ENCODE peak calls at places on chromosomes 2 and 18, in four cellular contexts. One of them, this sample, is unnamed.
A peak's percentile ranks its signal among the peaks of the same experiment; 100 is the strongest.

GRCh38 chr2:7725132-7725849 is 808.1 kb downstream of the RNF144A start:
- DNase-seq in PC-3: peak; percentile 28
- DNase-seq in uterus: peak; percentile 19
- DNase-seq in transverse colon: no peak
- DNase-seq in this sample: no peak

GRCh38 chr2:9152975-9153402 is 53.6 kb upstream of the ASAP2 start:
- DNase-seq in PC-3: no peak
- DNase-seq in uterus: no peak
- DNase-seq in transverse colon: no peak
- DNase-seq in this sample: no peak

GRCh38 chr18:58590231-58590630 is 38.7 kb downstream of the ALPK2 start:
- DNase-seq in PC-3: no peak
- DNase-seq in uterus: peak; percentile 56
- DNase-seq in transverse colon: no peak
- DNase-seq in this sample: no peak

GRCh38 chr2:238593678-238594077 is 167.0 kb downstream of the ASB1 start:
- DNase-seq in PC-3: no peak
- DNase-seq in uterus: no peak
- DNase-seq in transverse colon: no peak
- DNase-seq in this sample: no peak

GRCh38 chr18:292271-292670 is 24.4 kb upstream of the THOC1 start:
- DNase-seq in PC-3: no peak
- DNase-seq in uterus: no peak
- DNase-seq in transverse colon: no peak
- DNase-seq in this sample: no peak

GRCh38 chr2:106944220-106944619 is 58.3 kb upstream of the ST6GAL2 start:
- DNase-seq in PC-3: peak; percentile 45
- DNase-seq in uterus: no peak
- DNase-seq in transverse colon: no peak
- DNase-seq in this sample: no peak

GRCh38 chr2:26687328-26687727 is 5.2 kb upstream of the KCNK3 start:
- DNase-seq in PC-3: no peak
- DNase-seq in uterus: no peak
- DNase-seq in transverse colon: no peak
- DNase-seq in this sample: no peak

GRCh38 chr2:120435671-120436459 is 89.9 kb downstream of the INHBB start:
- DNase-seq in PC-3: no peak
- DNase-seq in uterus: no peak
- DNase-seq in transverse colon: no peak
- DNase-seq in this sample: no peak

GRCh38 chr2:206477296-206477695 is 34.0 kb downstream of the ADAM23 start:
- DNase-seq in PC-3: no peak
- DNase-seq in uterus: no peak
- DNase-seq in transverse colon: no peak
- DNase-seq in this sample: no peak

GRCh38 chr2:169081551-169081950 is 12.2 kb downstream of the DHRS9 start:
- DNase-seq in PC-3: no peak
- DNase-seq in uterus: no peak
- DNase-seq in transverse colon: no peak
- DNase-seq in this sample: no peak

GRCh38 chr2:195363496-195363895 is 293.5 kb upstream of the SLC39A10 start:
- DNase-seq in PC-3: peak; percentile 69
- DNase-seq in uterus: no peak
- DNase-seq in transverse colon: no peak
- DNase-seq in this sample: no peak

GRCh38 chr18:23853448-23854210 is 160.9 kb upstream of the TTC39C start:
- DNase-seq in PC-3: no peak
- DNase-seq in uterus: no peak
- DNase-seq in transverse colon: no peak
- DNase-seq in this sample: no peak

GRCh38 chr2:105578166-105578565 is 166.5 kb upstream of the NCK2 start:
- DNase-seq in PC-3: no peak
- DNase-seq in uterus: no peak
- DNase-seq in transverse colon: peak; percentile 27
- DNase-seq in this sample: no peak

GRCh38 chr2:161358838-161359237 is 50.6 kb downstream of the PSMD14 start:
- DNase-seq in PC-3: no peak
- DNase-seq in uterus: no peak
- DNase-seq in transverse colon: no peak
- DNase-seq in this sample: no peak

GRCh38 chr2:212367431-212367830 is 171.2 kb downstream of the ERBB4 start:
- DNase-seq in PC-3: no peak
- DNase-seq in uterus: no peak
- DNase-seq in transverse colon: no peak
- DNase-seq in this sample: no peak

GRCh38 chr2:240926516-240927389 is 20.6 kb downstream of the CROCC2 start:
- DNase-seq in PC-3: no peak
- DNase-seq in uterus: peak; percentile 9
- DNase-seq in transverse colon: peak; percentile 8
- DNase-seq in this sample: peak; percentile 25

GRCh38 chr2:96325038-96325883 is at the start of gene ITPRIPL1:
- DNase-seq in PC-3: no peak
- DNase-seq in uterus: no peak
- DNase-seq in transverse colon: peak; percentile 24
- DNase-seq in this sample: no peak
- H3K27ac ChIP-seq in PC-3: no peak within 1 kb of the TSS
- H3K27ac ChIP-seq in uterus: peak within 1 kb of the TSS; percentile 25
- H3K27ac ChIP-seq in transverse colon: peak within 1 kb of the TSS; percentile 54
- H3K27ac ChIP-seq in this sample: peak within 1 kb of the TSS; percentile 67

GRCh38 chr18:29164993-29165599 is 988.2 kb upstream of the CDH2 start:
- DNase-seq in PC-3: peak; percentile 95
- DNase-seq in uterus: no peak
- DNase-seq in transverse colon: no peak
- DNase-seq in this sample: no peak
- H3K27ac ChIP-seq in PC-3: peak overlapping the region; percentile 85
- H3K27ac ChIP-seq in uterus: peak overlapping the region; percentile 45
- H3K27ac ChIP-seq in transverse colon: no peak overlapping the region
- H3K27ac ChIP-seq in this sample: peak overlapping the region; percentile 61

GRCh38 chr2:38514603-38515154 is 88.0 kb downstream of the HNRNPLL start:
- DNase-seq in PC-3: peak; percentile 42
- DNase-seq in uterus: peak; percentile 47
- DNase-seq in transverse colon: no peak
- DNase-seq in this sample: no peak
- H3K27ac ChIP-seq in PC-3: peak overlapping the region; percentile 84
- H3K27ac ChIP-seq in uterus: peak overlapping the region; percentile 88
- H3K27ac ChIP-seq in transverse colon: peak overlapping the region; percentile 85
- H3K27ac ChIP-seq in this sample: peak overlapping the region; percentile 72

DNA sequence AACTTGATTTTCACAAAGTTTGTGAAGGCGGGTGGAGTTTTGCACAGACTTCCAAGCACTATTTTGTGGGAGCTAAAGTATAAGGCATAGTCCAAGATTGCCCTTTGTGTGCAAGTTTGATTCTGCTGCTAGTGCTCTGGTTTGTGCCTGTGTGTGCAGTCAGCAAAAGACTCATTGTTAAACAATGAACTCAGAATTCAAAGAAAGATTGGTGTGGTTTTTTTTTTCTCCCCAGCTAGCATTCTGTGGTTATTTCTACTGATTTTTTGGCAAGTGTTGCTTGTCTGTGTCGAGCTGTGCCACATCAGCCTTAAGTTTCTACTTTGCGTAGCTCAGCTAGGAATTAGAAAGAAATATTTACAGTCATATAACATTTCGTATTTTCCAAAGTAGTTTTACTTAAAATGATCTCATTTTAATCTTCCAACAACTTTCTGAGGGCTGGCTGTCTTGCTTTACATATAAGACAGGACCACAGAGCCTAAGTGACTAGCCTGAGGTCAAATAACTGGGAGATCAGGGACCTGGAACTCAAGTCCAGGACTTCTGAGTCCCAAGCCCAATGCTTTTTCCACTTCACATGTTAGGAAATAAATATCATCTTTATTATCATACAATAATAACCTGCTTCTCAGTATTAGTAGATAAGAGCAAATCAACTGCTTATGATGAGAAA is 69.8 kb downstream of the BABAM2 start:
- DNase-seq in PC-3: peak; percentile 81
- DNase-seq in uterus: no peak
- DNase-seq in transverse colon: no peak
- DNase-seq in this sample: no peak
- H3K27ac ChIP-seq in PC-3: peak overlapping the region; percentile 50
- H3K27ac ChIP-seq in uterus: peak overlapping the region; percentile 43
- H3K27ac ChIP-seq in transverse colon: no peak overlapping the region
- H3K27ac ChIP-seq in this sample: no peak overlapping the region

GRCh38 chr2:157625311-157625710 is 3.4 kb downstream of the ACVR1C start:
- DNase-seq in PC-3: no peak
- DNase-seq in uterus: no peak
- DNase-seq in transverse colon: no peak
- DNase-seq in this sample: no peak

GRCh38 chr2:157627594-157628281 is 926 bp downstream of the ACVR1C start:
- DNase-seq in PC-3: peak; percentile 16
- DNase-seq in uterus: no peak
- DNase-seq in transverse colon: peak; percentile 82
- DNase-seq in this sample: no peak

GRCh38 chr2:157628532-157629415 is at the start of gene ACVR1C:
- DNase-seq in PC-3: peak; percentile 65
- DNase-seq in uterus: peak; percentile 15
- DNase-seq in transverse colon: peak; percentile 90
- DNase-seq in this sample: peak; percentile 46

DNA sequence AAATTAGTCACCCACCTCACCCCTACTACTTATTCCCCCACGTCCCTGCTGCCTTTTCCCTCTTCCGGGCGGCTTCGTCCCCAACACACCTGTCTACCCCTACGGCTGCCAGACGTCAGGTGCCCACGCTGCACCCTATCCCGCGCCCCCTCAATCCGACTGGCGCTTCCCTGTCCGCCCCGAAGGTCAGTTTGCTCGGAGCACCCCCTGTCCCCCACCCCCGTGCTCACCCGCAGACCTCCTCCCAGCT is 457 bp downstream of the ACVR1C start:
- DNase-seq in PC-3: no peak
- DNase-seq in uterus: no peak
- DNase-seq in transverse colon: peak; percentile 32
- DNase-seq in this sample: no peak
- H3K27ac ChIP-seq in PC-3: no peak overlapping the region
- H3K27ac ChIP-seq in uterus: no peak overlapping the region
- H3K27ac ChIP-seq in transverse colon: peak overlapping the region; percentile 85
- H3K27ac ChIP-seq in this sample: no peak overlapping the region

GRCh38 chr2:21258082-21258481 is 134.3 kb downstream of the TDRD15 start:
- DNase-seq in PC-3: no peak
- DNase-seq in uterus: no peak
- DNase-seq in transverse colon: no peak
- DNase-seq in this sample: no peak
- H3K27ac ChIP-seq in PC-3: no peak overlapping the region
- H3K27ac ChIP-seq in uterus: no peak overlapping the region
- H3K27ac ChIP-seq in transverse colon: no peak overlapping the region
- H3K27ac ChIP-seq in this sample: no peak overlapping the region

GRCh38 chr2:237156857-237157550 is 71.3 kb downstream of the COPS8 start:
- DNase-seq in PC-3: no peak
- DNase-seq in uterus: no peak
- DNase-seq in transverse colon: no peak
- DNase-seq in this sample: no peak
- H3K27ac ChIP-seq in PC-3: no peak overlapping the region
- H3K27ac ChIP-seq in uterus: peak overlapping the region; percentile 81
- H3K27ac ChIP-seq in transverse colon: peak overlapping the region; percentile 53
- H3K27ac ChIP-seq in this sample: peak overlapping the region; percentile 81

GRCh38 chr2:127635380-127636237 is 10.3 kb upstream of the GPR17 start:
- DNase-seq in PC-3: no peak
- DNase-seq in uterus: no peak
- DNase-seq in transverse colon: no peak
- DNase-seq in this sample: no peak
- H3K27ac ChIP-seq in PC-3: peak overlapping the region; percentile 99
- H3K27ac ChIP-seq in uterus: peak overlapping the region; percentile 92
- H3K27ac ChIP-seq in transverse colon: peak overlapping the region; percentile 83
- H3K27ac ChIP-seq in this sample: peak overlapping the region; percentile 88

GRCh38 chr2:197285361-197285760 is 25.2 kb downstream of the ANKRD44 start:
- DNase-seq in PC-3: no peak
- DNase-seq in uterus: no peak
- DNase-seq in transverse colon: no peak
- DNase-seq in this sample: no peak

GRCh38 chr2:197292614-197293013 is 18.0 kb downstream of the ANKRD44 start:
- DNase-seq in PC-3: no peak
- DNase-seq in uterus: no peak
- DNase-seq in transverse colon: no peak
- DNase-seq in this sample: no peak

GRCh38 chr2:197281421-197281820 is 29.2 kb downstream of the ANKRD44 start:
- DNase-seq in PC-3: no peak
- DNase-seq in uterus: no peak
- DNase-seq in transverse colon: no peak
- DNase-seq in this sample: no peak

DNA sequence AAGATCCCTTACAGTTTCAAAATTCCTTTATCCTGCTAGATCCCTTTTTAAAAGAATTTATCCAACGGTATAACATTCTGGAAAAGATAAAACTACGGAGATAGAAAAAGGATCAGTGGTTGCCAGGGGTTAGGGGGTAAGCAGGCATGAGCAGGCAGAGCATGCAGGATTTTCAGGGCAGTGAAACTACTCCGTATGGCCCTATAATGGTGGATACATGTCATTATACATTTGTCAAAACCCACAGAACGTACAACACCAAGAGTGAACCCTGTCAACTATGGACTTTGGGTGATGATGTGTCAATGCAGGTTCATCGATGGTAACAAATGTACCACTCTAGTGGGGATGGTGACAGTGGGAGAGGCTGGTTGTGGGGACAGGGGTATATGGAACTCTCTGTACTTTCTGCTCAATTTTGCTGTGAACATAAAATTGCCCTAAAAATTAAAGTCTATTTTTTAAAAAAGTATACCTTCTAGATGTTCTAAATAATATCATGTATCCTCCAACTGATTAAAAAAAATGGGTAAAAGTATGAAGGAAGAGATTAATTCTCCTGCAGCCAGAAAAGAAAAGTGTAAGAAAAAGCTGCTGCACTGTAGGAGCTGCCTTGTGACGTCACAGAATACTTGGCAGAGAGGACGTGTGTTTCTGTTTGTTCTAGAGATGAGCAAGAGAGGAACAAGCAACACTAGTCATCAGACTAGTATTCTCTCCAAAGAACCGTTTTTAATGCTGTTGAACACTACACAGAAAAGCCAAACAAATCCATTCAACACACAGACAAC is 23.6 kb downstream of the ANKRD44 start:
- DNase-seq in PC-3: peak; percentile 95
- DNase-seq in uterus: peak; percentile 86
- DNase-seq in transverse colon: peak; percentile 65
- DNase-seq in this sample: peak; percentile 67
- H3K27ac ChIP-seq in PC-3: peak overlapping the region; percentile 52
- H3K27ac ChIP-seq in uterus: peak overlapping the region; percentile 60
- H3K27ac ChIP-seq in transverse colon: peak overlapping the region; percentile 73
- H3K27ac ChIP-seq in this sample: peak overlapping the region; percentile 79

This sample was measured in heart right ventricle.